ENCODE peak calls at places on chromosome 10, in four cellular contexts. One of them, this sample, is unnamed.

GRCh38 chr10:110488124-110488681 is 9.5 kb upstream of the DUSP5 start:
- DNase-seq in germinal center: no peak
- DNase-seq in LoVo: no peak
- DNase-seq in RCC 7860: no peak
- DNase-seq in this sample: no peak

GRCh38 chr10:131141645-131142445 is 169.7 kb downstream of the TCERG1L start:
- DNase-seq in germinal center: no peak
- DNase-seq in LoVo: no peak
- DNase-seq in RCC 7860: no peak
- DNase-seq in this sample: no peak

GRCh38 chr10:35379226-35380137 is 43.2 kb downstream of the CCNY start:
- DNase-seq in germinal center: peak; percentile 84
- DNase-seq in LoVo: no peak
- DNase-seq in RCC 7860: no peak
- DNase-seq in this sample: no peak

GRCh38 chr10:28219241-28219640 is 83.6 kb downstream of the MPP7 start:
- DNase-seq in germinal center: no peak
- DNase-seq in LoVo: no peak
- DNase-seq in RCC 7860: no peak
- DNase-seq in this sample: no peak

GRCh38 chr10:3532644-3533043 is 252.4 kb downstream of the KLF6 start:
- DNase-seq in germinal center: no peak
- DNase-seq in LoVo: peak; percentile 63
- DNase-seq in RCC 7860: peak; percentile 88
- DNase-seq in this sample: peak; percentile 61

GRCh38 chr10:76382381-76382851 is 951.0 kb downstream of the LRMDA start:
- DNase-seq in germinal center: no peak
- DNase-seq in LoVo: no peak
- DNase-seq in RCC 7860: no peak
- DNase-seq in this sample: peak; percentile 65

GRCh38 chr10:72087969-72088878 is at the start of gene SPOCK2:
- DNase-seq in germinal center: peak; percentile 60
- DNase-seq in LoVo: no peak
- DNase-seq in RCC 7860: no peak
- DNase-seq in this sample: no peak

GRCh38 chr10:122113161-122113944 is 124.4 kb downstream of the TACC2 start:
- DNase-seq in germinal center: no peak
- DNase-seq in LoVo: peak; percentile 71
- DNase-seq in RCC 7860: peak; percentile 49
- DNase-seq in this sample: no peak

This sample was measured in kidney epithelial cell.